ENCODE peak calls at places on chromosomes 11 and 22, in five cellular contexts. O is HepG2, R is GM12878, J is HCT116, U is K562. I is an unnamed sample.

GRCh38 chr11:121350314-121351046 is 57.9 kb downstream of the SC5D start:
- DNase-seq in O (no peak), J (no peak), R (no peak), U (no peak), I (no peak)

GRCh38 chr11:7514099-7514725 is 413 bp downstream of the PPFIBP2 start:
- DNase-seq in O (no peak), U (peak), R (no peak), J (no peak), I (no peak)

GRCh38 chr11:63671322-63672155 is at the start of gene ATL3:
- DNase-seq in U (peak), O (no peak), R (peak), J (peak), I (peak)

GRCh38 chr11:116414357-116414756 is 358.4 kb downstream of the BUD13 start:
- DNase-seq in U (no peak), O (no peak), J (no peak), R (no peak), I (no peak)

GRCh38 chr11:23318670-23319069 is 458.4 kb upstream of the CCDC179 start:
- DNase-seq in O (no peak), R (no peak), J (no peak), U (no peak), I (no peak)

GRCh38 chr22:25039255-25039654 is 86.7 kb downstream of the KIAA1671 start:
- DNase-seq in O (no peak), R (no peak), U (no peak), J (no peak), I (no peak)

GRCh38 chr11:76802621-76803020 is 19.5 kb downstream of the TSKU start:
- DNase-seq in J (no peak), O (no peak), R (no peak), U (no peak), I (no peak)

GRCh38 chr11:17145972-17146371 is 61.8 kb downstream of the PIK3C2A start:
- DNase-seq in J (no peak), R (no peak), O (no peak), U (no peak), I (no peak)

GRCh38 chr11:88231894-88232482 is 56.7 kb upstream of the RAB38 start:
- DNase-seq in R (no peak), J (no peak), O (peak), U (peak), I (peak)

GRCh38 chr22:37503183-37503683 is 16.0 kb downstream of the CARD10 start:
- DNase-seq in R (no peak), O (no peak), J (no peak), U (no peak), I (no peak)

GRCh38 chr22:50628543-50629134 is 687 bp upstream of the ARSA start:
- DNase-seq in O (no peak), U (no peak), R (no peak), J (no peak), I (no peak)

GRCh38 chr11:61598886-61599868 is 18.3 kb upstream of the SYT7 start:
- DNase-seq in R (no peak), U (no peak), O (no peak), J (no peak), I (peak)

GRCh38 chr22:33088418-33088817 is 30.2 kb upstream of the SYN3 start:
- DNase-seq in O (no peak), J (no peak), U (no peak), R (no peak), I (no peak)

GRCh38 chr11:10506013-10506370 is 35.0 kb downstream of the RNF141 start:
- DNase-seq in R (no peak), U (no peak), O (no peak), J (no peak), I (no peak)

GRCh38 chr11:44979536-44980399 is 29.1 kb upstream of the TP53I11 start:
- DNase-seq in R (no peak), O (no peak), J (peak), U (no peak), I (no peak)

GRCh38 chr11:114278342-114279065 is 17.7 kb upstream of the NNMT start:
- DNase-seq in J (no peak), O (no peak), R (no peak), U (no peak), I (no peak)

GRCh38 chr11:35524780-35525179 is 636 bp downstream of the PAMR1 start:
- DNase-seq in R (no peak), U (no peak), O (no peak), J (no peak), I (no peak)

GRCh38 chr11:63635762-63636465 is 21.7 kb upstream of the PLAAT3 start:
- DNase-seq in O (peak), U (peak), R (peak), J (peak), I (peak)

GRCh38 chr11:131099746-131100145 is 183.5 kb upstream of the SNX19 start:
- DNase-seq in J (no peak), R (no peak), O (peak), U (no peak), I (no peak)

GRCh38 chr11:70176940-70177689 is 26.0 kb upstream of the FADD start:
- DNase-seq in U (peak), R (no peak), O (peak), J (peak), I (peak)

GRCh38 chr11:20963596-20963995 is 294.2 kb downstream of the NELL1 start:
- DNase-seq in J (no peak), R (no peak), U (no peak), O (no peak), I (no peak)

GRCh38 chr22:19055801-19056200 is 66.4 kb downstream of the DGCR2 start:
- DNase-seq in U (no peak), R (no peak), O (no peak), J (no peak), I (peak)

GRCh38 chr11:11243258-11243789 is 109.7 kb downstream of the CSNK2A3 start:
- DNase-seq in J (no peak), U (no peak), R (no peak), O (no peak), I (no peak)

GRCh38 chr11:26473216-26474194 is 98.6 kb downstream of the MUC15 start:
- DNase-seq in J (no peak), U (no peak), R (no peak), O (no peak), I (no peak)

GRCh38 chr11:20762112-20762511 is 92.7 kb downstream of the NELL1 start:
- DNase-seq in O (no peak), U (no peak), R (no peak), J (no peak), I (no peak)

GRCh38 chr11:32895471-32895870 is 2.9 kb downstream of the QSER1 start:
- DNase-seq in U (no peak), J (no peak), R (no peak), O (no peak), I (no peak)

GRCh38 chr11:48105096-48105990 is 111.3 kb upstream of the OR4B1 start:
- DNase-seq in J (no peak), R (no peak), O (no peak), U (no peak), I (no peak)

GRCh38 chr11:77966338-77966737 is 28.1 kb downstream of the INTS4 start:
- DNase-seq in R (no peak), J (no peak), O (no peak), U (no peak), I (no peak)

GRCh38 chr11:102946237-102946636 is 9.3 kb downstream of the MMP13 start:
- DNase-seq in O (no peak), J (no peak), R (no peak), U (no peak), I (no peak)

GRCh38 chr11:128846985-128847384 is 20.1 kb downstream of the KCNJ1 start:
- DNase-seq in J (no peak), U (no peak), O (no peak), R (no peak), I (no peak)

GRCh38 chr11:17548444-17548843 is 1.4 kb downstream of the OTOG start:
- DNase-seq in O (no peak), J (no peak), U (peak), R (no peak), I (no peak)

GRCh38 chr11:29019960-29020683 is 911.9 kb downstream of the METTL15 start:
- DNase-seq in J (peak), R (no peak), U (no peak), O (no peak), I (no peak)

GRCh38 chr11:75982309-75982708 is 167.3 kb downstream of the UVRAG start:
- DNase-seq in U (peak), J (no peak), R (no peak), O (no peak), I (no peak)

DNA sequence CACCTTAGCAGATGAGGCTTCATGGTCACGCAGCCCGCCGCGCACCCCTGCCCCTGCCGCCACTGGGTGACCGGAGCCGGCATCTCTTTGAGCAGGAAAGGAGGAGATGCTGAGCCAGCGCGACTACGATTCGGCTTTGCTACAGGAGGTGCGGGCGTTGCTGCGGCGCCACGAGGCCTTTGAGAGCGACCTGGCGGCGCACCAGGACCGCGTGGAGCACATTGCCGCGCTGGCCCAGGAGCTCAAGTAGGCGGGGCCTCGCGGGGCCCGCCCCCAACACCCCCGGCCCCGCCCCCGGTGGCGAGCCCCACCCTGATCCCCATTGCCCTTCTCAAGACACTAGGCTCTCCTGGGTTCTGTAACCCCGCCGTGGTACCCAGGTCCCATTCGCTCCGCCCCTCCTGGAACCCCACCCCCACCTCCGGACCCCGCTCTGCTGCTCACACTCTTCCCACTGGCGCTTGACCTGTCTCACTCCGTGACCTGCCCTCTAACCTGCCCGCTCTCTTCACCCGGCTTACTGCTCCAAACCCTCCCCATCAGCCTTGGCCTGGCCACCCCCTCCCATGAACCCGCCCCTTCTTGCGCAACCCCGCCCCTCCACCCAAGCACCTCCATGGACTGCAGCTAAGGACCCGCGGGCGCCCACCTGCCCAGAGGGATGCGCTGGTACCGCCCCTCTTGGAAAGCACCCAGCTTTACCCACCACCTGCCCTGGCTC is 9.1 kb downstream of the CTSF start:
- DNase-seq in R (no peak), O (no peak), J (no peak), U (peak), I (peak)
- TF ChIP-seq ZBTB33 in R (no peak), O (no peak), J (no peak), U (peak), I (no peak)

DNA sequence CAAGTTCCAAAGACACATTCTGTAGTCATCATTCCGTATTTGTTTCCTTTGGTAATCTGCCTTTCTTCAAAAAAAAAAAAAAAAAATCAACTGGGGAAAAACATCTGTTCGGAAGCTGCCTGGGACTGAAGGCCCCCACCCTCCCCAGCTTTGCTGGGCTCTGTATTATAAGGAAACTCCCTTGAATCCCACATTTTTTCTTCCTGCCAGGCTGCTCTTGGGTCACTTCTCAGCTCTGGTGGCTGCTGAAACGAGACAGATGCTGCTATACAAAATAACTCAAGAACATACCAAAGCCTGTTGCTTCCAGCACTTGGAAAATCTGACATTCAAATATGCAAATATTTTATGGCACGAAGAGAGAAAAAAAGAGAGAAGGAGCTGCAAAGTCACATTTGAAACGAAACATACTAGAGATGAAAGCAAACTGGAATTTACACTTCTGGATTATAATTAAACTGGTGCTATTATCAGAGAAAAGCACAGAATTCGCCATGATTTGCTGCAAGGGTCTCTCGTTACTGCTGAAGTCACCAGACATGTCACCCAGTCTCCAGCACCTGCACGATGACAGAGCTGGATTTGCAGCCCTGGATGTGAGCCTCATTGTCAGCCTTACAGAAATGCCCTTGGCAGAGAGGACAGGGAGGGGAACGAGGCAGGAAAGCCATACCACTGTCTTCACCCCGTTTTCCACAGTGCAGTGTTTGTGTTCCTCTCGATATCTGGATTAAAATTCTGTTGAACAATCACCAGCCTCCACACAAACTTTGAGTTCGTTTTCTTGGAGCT is 47.8 kb upstream of the IGSF9B start:
- DNase-seq in U (no peak), R (no peak), J (no peak), O (no peak), I (no peak)
- TF ChIP-seq ZBTB33 in U (no peak), R (no peak), J (no peak), O (no peak), I (no peak)

GRCh38 chr11:111737180-111737876 is 28.9 kb downstream of the PPP2R1B start:
- DNase-seq in U (no peak), J (no peak), R (no peak), O (no peak), I (no peak)
- TF ChIP-seq ZBTB33 in U (no peak), J (no peak), R (no peak), O (no peak), I (no peak)

GRCh38 chr22:45538284-45538683 is 35.6 kb downstream of the FBLN1 start:
- DNase-seq in O (no peak), U (no peak), J (no peak), R (no peak), I (no peak)
- TF ChIP-seq ZBTB33 in O (no peak), U (no peak), J (no peak), R (no peak), I (no peak)

GRCh38 chr11:12765428-12765827 is 91.2 kb downstream of the TEAD1 start:
- DNase-seq in O (no peak), U (no peak), R (no peak), J (no peak), I (no peak)
- TF ChIP-seq ZBTB33 in O (no peak), U (no peak), R (no peak), J (no peak), I (no peak)